ENCODE peak calls at places on chromosomes 3 and 15, in eight cellular contexts. M, F, G, I, L, D, J and C are unnamed samples.

GRCh38 chr15:85840079-85840801 is 45.5 kb upstream of the KLHL25 start:
- DNase-seq in M (peak), F (peak), J (no peak), L (peak), D (peak), I (peak), G (peak), C (peak)

GRCh38 chr3:124395584-124396340 is 334.5 kb upstream of the UMPS start:
- DNase-seq in I (no peak), J (no peak), L (no peak), D (no peak), F (no peak), M (no peak), G (no peak), C (no peak)

GRCh38 chr3:139588450-139588849 is 48.9 kb upstream of the RBP1 start:
- DNase-seq in J (no peak), G (no peak), F (peak), L (no peak), M (no peak), D (no peak), I (no peak), C (no peak)

GRCh38 chr15:83378921-83379561 is 68.1 kb upstream of the SH3GL3 start:
- DNase-seq in J (no peak), G (no peak), I (no peak), M (no peak), F (no peak), D (no peak), L (no peak), C (no peak)

GRCh38 chr3:13851091-13851849 is 28.6 kb downstream of the WNT7A start:
- DNase-seq in L (no peak), J (no peak), F (no peak), G (no peak), D (no peak), M (no peak), I (no peak), C (no peak)

GRCh38 chr3:101138817-101139216 is 145.6 kb upstream of the ABI3BP start:
- DNase-seq in M (no peak), L (no peak), D (no peak), I (no peak), J (no peak), G (no peak), F (no peak), C (no peak)

GRCh38 chr3:180804871-180805430 is 107.5 kb upstream of the FXR1 start:
- DNase-seq in I (no peak), M (no peak), L (peak), J (peak), G (no peak), D (no peak), F (no peak), C (no peak)

GRCh38 chr15:41982133-41982930 is 10.0 kb upstream of the EHD4 start:
- DNase-seq in F (no peak), I (no peak), M (no peak), J (no peak), G (no peak), D (no peak), L (no peak), C (no peak)

GRCh38 chr3:81816473-81817260 is 55.2 kb upstream of the GBE1 start:
- DNase-seq in I (no peak), L (no peak), G (peak), F (no peak), J (no peak), M (no peak), D (no peak), C (no peak)

GRCh38 chr3:174619244-174619643 is 239.9 kb upstream of the NAALADL2 start:
- DNase-seq in D (no peak), I (no peak), L (peak), J (no peak), M (no peak), G (no peak), F (no peak), C (no peak)

GRCh38 chr3:13544293-13544831 is 4.6 kb upstream of the FBLN2 start:
- DNase-seq in J (peak), I (no peak), D (no peak), G (peak), L (no peak), M (peak), F (no peak), C (peak)